ENCODE peak calls at places on chromosomes 11 and 22, in nine cellular contexts. V is H9, U is RWPE1, C is pancreas, D is posterior vena cava, K is AG10803, T is Ammon's horn, Q is thyroid gland, J is heart right ventricle. E is an unnamed sample.

GRCh38 chr11:113817162-113817561 is 37.6 kb downstream of the CLDN25 start:
- DNase-seq in V (no peak), U (no peak), C (no peak), D (no peak), K (peak), T (no peak), Q (no peak), J (no peak), E (no peak)

GRCh38 chr11:57368106-57368826 is 12.7 kb downstream of the PRG3 start:
- DNase-seq in V (no peak), U (peak), C (no peak), D (no peak), K (no peak), T (no peak), Q (peak), J (no peak), E (no peak)

GRCh38 chr11:68006606-68007166 is 2.8 kb upstream of the UNC93B1 start:
- DNase-seq in V (no peak), U (no peak), C (peak), D (no peak), K (no peak), T (no peak), Q (no peak), J (peak), E (no peak)

GRCh38 chr11:117535201-117535869 is 207.7 kb downstream of the CEP164 start:
- DNase-seq in V (no peak), U (no peak), C (peak), D (peak), K (no peak), T (peak), Q (peak), J (peak), E (peak)

GRCh38 chr11:46315033-46315738 is 32.1 kb upstream of the DGKZ start:
- DNase-seq in V (peak), U (peak), C (peak), D (no peak), K (peak), T (no peak), Q (peak), J (peak), E (no peak)

GRCh38 chr11:32081129-32081641 is 9.7 kb upstream of the RCN1 start:
- DNase-seq in V (no peak), U (no peak), C (no peak), D (no peak), K (peak), T (no peak), Q (peak), J (no peak), E (no peak)

GRCh38 chr11:129702410-129703390 is 112.9 kb upstream of the TMEM45B start:
- DNase-seq in V (peak), U (peak), C (no peak), D (no peak), K (no peak), T (no peak), Q (no peak), J (no peak), E (no peak)

GRCh38 chr11:515131-515530 is 8.1 kb upstream of the RNH1 start:
- DNase-seq in V (no peak), U (peak), C (no peak), D (no peak), K (no peak), T (no peak), Q (no peak), J (no peak), E (no peak)

GRCh38 chr22:50078761-50079160 is 6.5 kb downstream of the MLC1 start:
- DNase-seq in V (no peak), U (no peak), C (no peak), D (no peak), K (no peak), T (no peak), Q (no peak), J (no peak), E (no peak)

GRCh38 chr22:18096823-18097222 is 13.8 kb upstream of the TUBA8 start:
- DNase-seq in V (no peak), U (no peak), C (no peak), D (no peak), K (no peak), T (peak), Q (no peak), J (no peak), E (no peak)

GRCh38 chr11:119975561-119976152 is 162.3 kb downstream of the TRIM29 start:
- DNase-seq in V (peak), U (no peak), C (no peak), D (no peak), K (no peak), T (peak), Q (no peak), J (peak), E (peak)

GRCh38 chr11:125165111-125165663 is 636 bp downstream of the PKNOX2 start:
- DNase-seq in V (no peak), U (peak), C (peak), D (peak), K (peak), T (no peak), Q (peak), J (peak), E (no peak)

GRCh38 chr22:20781272-20781990 is 7.5 kb downstream of the SERPIND1 start:
- DNase-seq in V (no peak), U (no peak), C (no peak), D (peak), K (peak), T (no peak), Q (no peak), J (no peak), E (no peak)

GRCh38 chr11:2166091-2166851 is 5.3 kb upstream of the INS start:
- DNase-seq in V (peak), U (no peak), C (peak), D (no peak), K (no peak), T (no peak), Q (peak), J (peak), E (no peak)

GRCh38 chr11:45905095-45905494 is 2.0 kb downstream of the FREY1 start:
- DNase-seq in V (no peak), U (no peak), C (no peak), D (no peak), K (no peak), T (no peak), Q (no peak), J (no peak), E (no peak)

E was measured in putamen.